ENCODE peak calls at places on chromosomes 3 and 15, in four cellular contexts. C is HCT116, P is H1, Q is K562. D is an unnamed sample.

GRCh38 chr15:42994546-42994945 is 74.0 kb upstream of the TTBK2 start:
- DNase-seq in C (no peak), P (no peak), Q (no peak), D (no peak)

GRCh38 chr15:60612400-60613048 is 133.6 kb upstream of the ICE2 start:
- DNase-seq in C (no peak), P (no peak), Q (no peak), D (no peak)

GRCh38 chr3:102025568-102025967 is 176.3 kb downstream of the NFKBIZ start:
- DNase-seq in C (no peak), P (no peak), Q (no peak), D (no peak)

GRCh38 chr15:33621156-33621555 is 310.4 kb downstream of the RYR3 start:
- DNase-seq in C (no peak), P (no peak), Q (no peak), D (no peak)

GRCh38 chr3:69888040-69888945 is 111.2 kb upstream of the SAMMSON start:
- DNase-seq in C (no peak), P (no peak), Q (no peak), D (no peak)

GRCh38 chr3:138271189-138271794 is 58.4 kb downstream of the NME9 start:
- DNase-seq in C (no peak), P (no peak), Q (no peak), D (no peak)

GRCh38 chr15:95265419-95265997 is 1034.1 kb downstream of the MCTP2 start:
- DNase-seq in C (no peak), P (no peak), Q (no peak), D (no peak)

GRCh38 chr15:37289109-37289765 is 188.9 kb upstream of the MEIS2 start:
- DNase-seq in C (peak; percentile 8), P (no peak), Q (no peak), D (peak; percentile 1)

GRCh38 chr3:148873270-148873927 is 8.3 kb downstream of the CPA3 start:
- DNase-seq in C (no peak), P (no peak), Q (no peak), D (peak; percentile 19)

GRCh38 chr15:88467935-88468528 is 524 bp downstream of the MRPS11 start:
- DNase-seq in C (no peak), P (peak; percentile 49), Q (peak; percentile 32), D (no peak)

GRCh38 chr3:8371085-8371551 is 130.5 kb upstream of the LMCD1 start:
- DNase-seq in C (no peak), P (no peak), Q (no peak), D (no peak)

GRCh38 chr15:65795663-65796201 is 3.6 kb upstream of the DENND4A start:
- DNase-seq in C (no peak), P (no peak), Q (no peak), D (no peak)

GRCh38 chr15:25909806-25910205 is 46.7 kb upstream of the ATP10A start:
- DNase-seq in C (no peak), P (no peak), Q (no peak), D (no peak)

GRCh38 chr3:13213490-13213889 is 140.3 kb upstream of the IQSEC1 start:
- DNase-seq in C (no peak), P (no peak), Q (no peak), D (no peak)

GRCh38 chr3:134339331-134339730 is 34.9 kb downstream of the AMOTL2 start:
- DNase-seq in C (no peak), P (no peak), Q (no peak), D (no peak)

GRCh38 chr3:144859057-144859626 is 887.5 kb downstream of the DIPK2A start:
- DNase-seq in C (no peak), P (no peak), Q (no peak), D (no peak)

GRCh38 chr15:69133862-69134519 is 26.4 kb upstream of the GLCE start:
- DNase-seq in C (no peak), P (no peak), Q (no peak), D (no peak)

GRCh38 chr15:92667291-92667904 is 11.8 kb upstream of the FAM174B start:
- DNase-seq in C (no peak), P (no peak), Q (no peak), D (peak; percentile 46)

GRCh38 chr3:160921020-160921635 is 165.1 kb downstream of the PPM1L start:
- DNase-seq in C (peak; percentile 21), P (no peak), Q (peak; percentile 55), D (peak; percentile 30)
- TF ChIP-seq FOSL1 in C (no peak), P (no peak), Q (no peak), D (no peak)

GRCh38 chr3:119494597-119494996 is 3.8 kb upstream of the TIMMDC1 start:
- DNase-seq in C (no peak), P (no peak), Q (no peak), D (no peak)
- TF ChIP-seq FOSL1 in C (no peak), P (no peak), Q (no peak), D (no peak)

GRCh38 chr3:64133272-64133671 is 92.0 kb downstream of the PRICKLE2 start:
- DNase-seq in C (no peak), P (no peak), Q (no peak), D (no peak)

GRCh38 chr3:64129581-64129980 is 95.7 kb downstream of the PRICKLE2 start:
- DNase-seq in C (no peak), P (no peak), Q (no peak), D (no peak)

GRCh38 chr3:64130436-64130835 is 94.8 kb downstream of the PRICKLE2 start:
- DNase-seq in C (no peak), P (no peak), Q (no peak), D (no peak)

GRCh38 chr3:64133991-64134390 is 91.3 kb downstream of the PRICKLE2 start:
- DNase-seq in C (no peak), P (no peak), Q (no peak), D (no peak)

DNA sequence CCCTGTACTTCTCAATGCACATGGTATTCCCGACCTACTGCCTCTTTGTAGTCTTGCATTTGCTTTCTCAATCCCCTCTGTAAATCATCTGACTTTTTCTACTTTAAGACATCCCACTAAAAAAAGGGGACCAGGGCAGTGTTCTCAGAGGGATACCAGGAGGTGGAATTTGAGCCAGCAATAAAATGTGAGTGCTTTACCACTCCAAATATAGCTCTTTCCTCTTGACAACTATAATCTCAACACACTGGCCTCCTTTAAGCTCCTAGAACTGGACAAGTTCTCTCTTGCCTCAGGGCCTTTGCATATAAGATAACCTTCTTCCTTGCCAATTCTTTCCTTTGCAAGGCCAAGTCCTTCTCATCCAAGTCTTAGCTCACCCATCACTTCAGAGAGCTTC is 93.5 kb downstream of the PRICKLE2 start:
- DNase-seq in C (no peak), P (no peak), Q (no peak), D (no peak)
- TF ChIP-seq FOSL1 in C (no peak), P (no peak), Q (no peak), D (no peak)

DNA sequence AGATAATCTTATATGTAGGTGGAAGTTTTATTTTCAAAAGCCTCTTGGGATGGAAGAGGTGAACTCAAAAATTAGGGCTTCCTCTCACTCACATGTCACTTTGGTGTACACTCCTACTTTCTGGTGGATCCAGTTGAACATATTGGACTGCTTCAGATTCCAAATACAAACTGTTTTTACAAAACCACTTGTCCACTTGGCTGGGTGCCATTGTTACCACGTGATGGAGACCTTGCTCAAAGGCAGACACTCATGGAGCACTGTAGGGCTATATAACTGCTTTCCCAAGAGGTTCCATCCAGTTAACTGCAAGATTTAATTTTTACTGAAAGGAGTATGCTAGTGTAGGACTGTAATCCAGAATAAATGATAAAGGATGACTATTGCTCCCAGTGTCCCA is 307.0 kb downstream of the EPHA6 start:
- DNase-seq in C (no peak), P (no peak), Q (no peak), D (no peak)
- TF ChIP-seq FOSL1 in C (no peak), P (no peak), Q (no peak), D (no peak)

GRCh38 chr15:91469627-91470567 is 369.8 kb downstream of the SV2B start:
- DNase-seq in C (no peak), P (no peak), Q (peak; percentile 35), D (no peak)

GRCh38 chr15:91468861-91469260 is 368.8 kb downstream of the SV2B start:
- DNase-seq in C (no peak), P (no peak), Q (no peak), D (no peak)

GRCh38 chr15:91471410-91471993 is 371.4 kb downstream of the SV2B start:
- DNase-seq in C (no peak), P (no peak), Q (peak; percentile 62), D (no peak)

GRCh38 chr15:91473894-91474293 is 373.8 kb downstream of the SV2B start:
- DNase-seq in C (no peak), P (no peak), Q (no peak), D (no peak)

GRCh38 chr15:91472316-91472756 is 372.3 kb downstream of the SV2B start:
- DNase-seq in C (no peak), P (no peak), Q (no peak), D (no peak)
- TF ChIP-seq FOSL1 in C (no peak), P (no peak), Q (no peak), D (no peak)

DNA sequence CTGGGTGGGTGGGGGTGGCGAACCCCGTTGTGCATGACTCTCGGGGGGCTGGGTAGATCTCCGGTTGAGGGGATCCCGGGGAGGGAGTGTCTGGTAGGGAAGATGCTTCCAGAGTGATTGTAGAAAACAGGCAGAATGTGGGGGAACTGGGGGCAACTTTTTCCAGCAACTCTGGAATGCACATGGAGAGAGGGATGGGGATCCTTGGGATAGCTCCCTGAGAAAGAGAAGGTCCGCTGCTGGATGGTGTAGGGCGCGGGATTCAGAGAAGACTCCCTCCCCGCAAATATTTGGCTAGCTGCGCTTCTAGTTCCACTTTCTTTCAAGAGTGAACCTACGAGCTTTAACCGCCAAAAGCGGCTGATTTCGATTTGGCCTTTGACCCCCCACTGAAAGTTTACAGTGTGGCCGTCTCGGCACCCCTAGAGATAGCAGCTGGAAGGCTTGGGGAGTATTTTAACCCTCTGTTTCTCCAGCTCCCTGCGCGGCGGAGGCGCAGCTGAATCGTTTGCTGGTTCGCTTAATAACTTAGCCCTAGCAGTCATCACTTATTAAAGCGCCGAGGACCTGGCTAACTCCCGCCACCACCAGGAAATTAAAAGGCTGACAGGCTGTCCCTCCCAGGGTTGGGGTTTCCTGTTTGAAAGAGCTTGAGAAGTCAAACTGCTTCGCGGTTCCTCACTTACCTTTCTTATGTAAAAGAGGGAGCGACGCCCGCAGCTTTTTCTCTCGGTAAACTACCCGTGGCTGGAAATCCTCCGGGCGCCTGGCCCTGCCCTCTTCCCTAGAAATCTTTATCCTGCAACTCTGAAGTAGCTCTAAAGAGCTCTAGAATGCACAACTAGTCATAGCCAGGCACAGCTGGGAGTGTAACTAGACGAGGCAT is 1.2 kb downstream of the PHLDB2 start:
- DNase-seq in C (peak; percentile 82), P (peak; percentile 72), Q (peak; percentile 9), D (peak; percentile 71)
- TF ChIP-seq FOSL1 in C (no peak), P (no peak), Q (no peak), D (no peak)

D was measured in HepG2.